ENCODE peak calls at places on chromosomes 3 and 15, in five cellular contexts. T, Z, P, F and B are unnamed samples.

GRCh38 chr15:70437882-70438331 is 325.5 kb downstream of the UACA start:
- DNase-seq in T (peak; percentile 39), Z (no peak), P (peak; percentile 5), F (no peak), B (no peak)

GRCh38 chr3:9168230-9168629 is 81.2 kb downstream of the SRGAP3 start:
- DNase-seq in T (no peak), Z (no peak), P (peak; percentile 77), F (no peak), B (no peak)

GRCh38 chr15:71791975-71792374 is 18.4 kb upstream of the NR2E3 start:
- DNase-seq in T (no peak), Z (no peak), P (no peak), F (no peak), B (peak; percentile 45)

GRCh38 chr3:131158434-131158833 is 131.8 kb downstream of the NEK11 start:
- DNase-seq in T (no peak), Z (no peak), P (no peak), F (no peak), B (no peak)

GRCh38 chr3:12178091-12178820 is 19.5 kb upstream of the TIMP4 start:
- DNase-seq in T (no peak), Z (no peak), P (no peak), F (no peak), B (no peak)

GRCh38 chr3:194554488-194555098 is 67.8 kb upstream of the ATP13A3 start:
- DNase-seq in T (no peak), Z (no peak), P (no peak), F (no peak), B (no peak)

GRCh38 chr3:52782412-52783210 is 5.2 kb downstream of the ITIH1 start:
- DNase-seq in T (peak; percentile 35), Z (no peak), P (no peak), F (peak; percentile 9), B (no peak)

GRCh38 chr3:140467104-140467577 is 210.7 kb upstream of the TRIM42 start:
- DNase-seq in T (no peak), Z (no peak), P (no peak), F (no peak), B (no peak)

DNA sequence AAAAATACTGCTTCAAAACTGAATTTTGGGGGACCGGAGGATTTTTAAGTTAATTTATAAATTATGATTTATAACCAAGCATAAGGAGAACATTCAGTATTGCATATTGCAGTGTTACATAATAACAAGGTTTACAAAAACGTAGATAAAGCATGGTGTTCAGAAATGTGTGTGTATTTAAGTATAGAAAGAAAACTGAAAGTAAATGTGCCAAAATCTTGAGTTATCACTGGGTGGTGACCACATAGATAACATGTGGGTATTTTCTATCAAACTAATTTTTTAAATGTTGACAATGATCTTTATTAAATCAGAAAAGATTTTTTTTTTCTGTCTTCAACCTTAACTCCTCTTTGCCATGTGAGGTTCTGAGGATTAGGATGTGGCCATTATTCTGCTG is 32.6 kb downstream of the EIF2AK4 start:
- DNase-seq in T (no peak), Z (no peak), P (no peak), F (no peak), B (no peak)
- TF ChIP-seq CTCF in T (no peak), Z (no peak), P (no peak), F (no peak), B (no peak)

GRCh38 chr3:159586587-159587202 is 401.9 kb upstream of the IL12A start:
- DNase-seq in T (no peak), Z (no peak), P (no peak), F (no peak), B (no peak)
- TF ChIP-seq CTCF in T (no peak), Z (peak; percentile 63), P (peak; percentile 6), F (no peak), B (peak; percentile 80)

DNA sequence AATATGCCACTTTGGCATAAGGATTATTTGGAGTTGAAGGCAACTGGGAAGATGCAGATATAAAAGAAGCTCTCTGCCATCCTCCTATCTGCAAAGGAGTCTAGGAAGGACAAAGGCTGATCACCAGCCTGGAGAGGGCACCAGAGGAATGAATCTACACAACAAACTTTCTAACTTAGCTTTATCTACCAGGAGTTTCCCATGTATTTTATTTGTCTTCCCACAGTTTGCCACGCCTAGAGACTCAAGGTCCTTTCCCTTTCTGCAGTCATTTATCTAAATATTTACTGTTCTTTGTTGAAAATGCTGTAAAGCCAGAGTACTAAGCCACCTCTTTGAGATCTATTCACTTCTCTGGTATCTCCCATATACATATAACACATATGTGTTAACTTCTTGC is 32.2 kb downstream of the GPR176 start:
- DNase-seq in T (no peak), Z (peak; percentile 31), P (no peak), F (peak; percentile 38), B (no peak)
- TF ChIP-seq CTCF in T (no peak), Z (peak; percentile 49), P (peak; percentile 20), F (no peak), B (no peak)

GRCh38 chr3:34015204-34016142 is 217.0 kb downstream of the PDCD6IP start:
- DNase-seq in T (no peak), Z (no peak), P (no peak), F (no peak), B (no peak)
- TF ChIP-seq CTCF in T (no peak), Z (peak; percentile 21), P (no peak), F (no peak), B (peak; percentile 59)

GRCh38 chr3:135240426-135240825 is 445.4 kb downstream of the EPHB1 start:
- DNase-seq in T (no peak), Z (no peak), P (no peak), F (no peak), B (no peak)

GRCh38 chr3:135238201-135238600 is 443.1 kb downstream of the EPHB1 start:
- DNase-seq in T (no peak), Z (no peak), P (no peak), F (no peak), B (no peak)

GRCh38 chr3:135237371-135237770 is 442.3 kb downstream of the EPHB1 start:
- DNase-seq in T (no peak), Z (no peak), P (no peak), F (no peak), B (no peak)

GRCh38 chr3:135239485-135239884 is 444.4 kb downstream of the EPHB1 start:
- DNase-seq in T (no peak), Z (no peak), P (no peak), F (no peak), B (no peak)

DNA sequence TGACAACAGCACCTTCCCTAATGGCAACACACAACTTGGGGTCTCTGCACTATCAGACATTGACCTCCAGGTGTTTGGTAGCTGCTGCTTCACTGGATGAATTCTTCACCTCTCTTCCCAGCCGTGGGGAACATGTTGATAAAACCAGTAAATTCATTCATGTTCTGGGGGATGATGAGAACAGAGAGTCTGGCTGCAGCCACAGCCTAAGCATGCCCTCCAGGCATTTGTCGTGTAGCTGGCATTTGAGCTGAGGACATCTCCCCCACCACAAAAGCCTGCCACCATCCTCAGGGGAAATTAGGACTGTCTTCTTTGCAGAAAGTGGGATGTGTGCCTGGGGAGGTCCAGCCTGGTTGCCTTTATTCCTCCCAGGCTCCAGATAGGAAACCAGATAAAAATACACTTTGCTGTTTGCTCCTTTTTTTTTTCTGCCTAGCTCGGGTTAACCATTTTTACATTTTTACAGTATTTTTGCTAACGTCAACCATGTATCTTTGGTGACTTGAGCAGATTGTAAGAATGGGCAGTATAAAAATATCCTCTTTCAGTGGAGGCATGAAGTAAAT is 443.9 kb downstream of the EPHB1 start:
- DNase-seq in T (no peak), Z (no peak), P (no peak), F (no peak), B (no peak)
- TF ChIP-seq CTCF in T (no peak), Z (no peak), P (no peak), F (no peak), B (no peak)

DNA sequence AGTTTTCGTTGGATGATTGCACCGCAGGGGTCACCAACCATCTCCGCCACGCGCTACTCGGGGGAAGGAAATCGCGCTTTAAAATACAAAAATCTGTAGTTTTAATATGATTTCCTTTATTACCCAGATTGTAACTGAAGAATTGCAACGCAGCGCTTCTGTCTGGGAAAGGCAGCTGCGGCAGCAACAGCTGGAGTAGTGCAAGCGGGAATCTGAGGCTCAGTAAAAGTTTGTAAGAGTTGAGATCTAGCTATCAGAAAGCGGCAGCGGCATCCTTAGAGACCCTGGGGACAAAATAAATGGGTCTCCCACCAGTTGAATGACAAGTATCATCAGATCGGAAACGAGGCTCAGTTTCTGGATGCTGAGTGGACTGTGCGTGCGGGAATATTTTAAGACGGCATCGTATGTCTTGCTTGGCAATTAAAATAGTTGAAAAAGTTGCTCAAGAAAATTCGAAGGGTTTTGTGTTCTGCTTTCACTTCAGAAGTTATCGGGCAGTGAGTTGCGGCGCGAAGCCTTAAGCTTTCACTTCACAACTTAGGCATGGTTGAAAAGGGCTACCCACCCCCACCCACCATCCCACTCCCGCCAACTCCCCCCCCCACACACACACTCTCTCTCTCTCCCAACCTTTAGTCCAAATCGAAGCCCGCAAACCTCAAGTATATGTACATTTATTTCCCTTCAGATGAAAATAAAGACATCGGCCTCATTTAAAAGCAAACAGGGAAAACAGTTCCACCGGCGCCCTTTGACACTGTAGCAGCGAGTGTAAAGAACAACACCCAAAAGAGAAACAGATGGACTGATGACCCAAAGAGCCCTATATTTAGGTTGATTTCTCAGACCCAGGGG is 2.6 kb downstream of the MECOM start:
- DNase-seq in T (no peak), Z (no peak), P (no peak), F (peak; percentile 43), B (no peak)
- TF ChIP-seq CTCF in T (no peak), Z (no peak), P (no peak), F (no peak), B (no peak)

GRCh38 chr3:156533205-156533604 is 21.7 kb downstream of the SSR3 start:
- DNase-seq in T (no peak), Z (no peak), P (no peak), F (no peak), B (no peak)

GRCh38 chr3:156536524-156537316 is 18.2 kb downstream of the SSR3 start:
- DNase-seq in T (no peak), Z (no peak), P (no peak), F (no peak), B (no peak)

GRCh38 chr3:156535798-156536197 is 19.1 kb downstream of the SSR3 start:
- DNase-seq in T (no peak), Z (no peak), P (no peak), F (no peak), B (no peak)

GRCh38 chr3:156532730-156533129 is 22.2 kb downstream of the SSR3 start:
- DNase-seq in T (no peak), Z (no peak), P (no peak), F (no peak), B (no peak)

DNA sequence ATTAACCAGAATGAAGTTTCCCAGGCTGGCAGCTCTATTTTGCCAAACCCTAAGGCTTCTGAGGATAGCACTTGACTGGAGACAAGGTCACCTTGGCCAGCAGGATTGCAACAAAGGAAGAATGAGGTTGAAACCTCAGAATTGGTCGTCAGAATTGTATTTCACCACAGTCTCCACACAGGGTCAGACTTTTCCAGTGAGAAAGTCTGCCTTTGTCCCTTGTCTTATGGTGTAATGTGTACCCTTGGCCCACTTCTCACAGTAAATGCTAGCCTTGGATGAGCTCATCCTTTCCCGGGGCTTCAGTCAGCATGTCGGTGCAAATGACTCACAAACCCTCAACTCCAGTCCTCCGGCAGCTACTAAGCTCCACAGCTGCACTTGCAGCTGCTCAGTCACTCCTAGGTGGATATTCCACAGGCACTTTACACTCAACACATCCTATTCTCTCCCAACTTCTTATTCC is 19.7 kb downstream of the SSR3 start:
- DNase-seq in T (no peak), Z (peak; percentile 89), P (no peak), F (peak; percentile 62), B (no peak)
- TF ChIP-seq CTCF in T (peak; percentile 23), Z (peak; percentile 30), P (no peak), F (no peak), B (peak; percentile 51)

GRCh38 chr15:57329582-57330367 is 46.5 kb upstream of the CGNL1 start:
- DNase-seq in T (no peak), Z (no peak), P (no peak), F (no peak), B (no peak)
- TF ChIP-seq CTCF in T (no peak), Z (no peak), P (no peak), F (no peak), B (no peak)